ENCODE peak calls at places on chromosomes 4 and X, in four cellular contexts. W, C, F and I are unnamed samples. For H3K4me1, the result is how much of the 10 kb centered on the place peaks cover.

GRCh38 chrX:127302841-127303240 is 483.3 kb downstream of the PRR32 start:
- DNase-seq in C (no peak), F (no peak), W (no peak), I (no peak)

GRCh38 chrX:47497274-47497673 is 14.3 kb upstream of the ZNF41 start:
- DNase-seq in F (no peak), C (peak), W (no peak), I (no peak)

GRCh38 chr4:71222661-71223060 is 116.2 kb upstream of the SLC4A4 start:
- DNase-seq in W (no peak), F (no peak), C (no peak), I (no peak)

GRCh38 chr4:3375688-3376087 is 66.1 kb upstream of the HGFAC start:
- DNase-seq in W (no peak), C (no peak), F (no peak), I (no peak)

GRCh38 chr4:159946983-159947645 is 844.2 kb downstream of the RAPGEF2 start:
- DNase-seq in F (no peak), W (no peak), C (peak), I (no peak)

GRCh38 chr4:68865178-68865638 is 49.4 kb downstream of the UGT2B10 start:
- DNase-seq in F (no peak), C (no peak), W (no peak), I (no peak)

GRCh38 chr4:30867427-30867826 is 147.3 kb downstream of the PCDH7 start:
- DNase-seq in C (no peak), W (no peak), F (no peak), I (peak)

GRCh38 chr4:147029296-147029695 is 83.6 kb upstream of the TTC29 start:
- DNase-seq in F (no peak), W (no peak), C (no peak), I (no peak)

GRCh38 chr4:12636191-12636590 is 847.9 kb downstream of the RAB28 start:
- DNase-seq in C (no peak), W (no peak), F (no peak), I (no peak)

GRCh38 chrX:135484636-135485289 is 35.7 kb upstream of the INTS6L start:
- DNase-seq in W (no peak), C (peak), F (no peak), I (no peak)

GRCh38 chrX:119062750-119063374 is 9.9 kb upstream of the CT47C1 start:
- DNase-seq in F (no peak), C (no peak), W (no peak), I (no peak)

GRCh38 chr4:127641524-127641923 is 8.8 kb downstream of the INTU start:
- DNase-seq in W (no peak), F (no peak), C (no peak), I (no peak)

GRCh38 chr4:179417357-179417756 is 1975.1 kb upstream of the AGA start:
- DNase-seq in C (no peak), F (no peak), W (no peak), I (no peak)

GRCh38 chr4:26028793-26029511 is 114.9 kb downstream of the SMIM20 start:
- DNase-seq in W (peak), F (peak), C (peak), I (no peak)

GRCh38 chr4:94698187-94698586 is 59.6 kb upstream of the BMPR1B start:
- DNase-seq in F (no peak), W (no peak), C (no peak), I (no peak)

GRCh38 chr4:24801136-24801855 is 5.9 kb downstream of the SOD3 start:
- DNase-seq in C (no peak), W (no peak), F (no peak), I (no peak)

GRCh38 chr4:115126487-115126886 is 13.1 kb upstream of the NDST4 start:
- DNase-seq in C (no peak), W (no peak), F (no peak), I (no peak)

GRCh38 chrX:22202251-22202650 is 70.5 kb upstream of the CBLL2 start:
- DNase-seq in F (no peak), C (no peak), W (no peak), I (no peak)

DNA sequence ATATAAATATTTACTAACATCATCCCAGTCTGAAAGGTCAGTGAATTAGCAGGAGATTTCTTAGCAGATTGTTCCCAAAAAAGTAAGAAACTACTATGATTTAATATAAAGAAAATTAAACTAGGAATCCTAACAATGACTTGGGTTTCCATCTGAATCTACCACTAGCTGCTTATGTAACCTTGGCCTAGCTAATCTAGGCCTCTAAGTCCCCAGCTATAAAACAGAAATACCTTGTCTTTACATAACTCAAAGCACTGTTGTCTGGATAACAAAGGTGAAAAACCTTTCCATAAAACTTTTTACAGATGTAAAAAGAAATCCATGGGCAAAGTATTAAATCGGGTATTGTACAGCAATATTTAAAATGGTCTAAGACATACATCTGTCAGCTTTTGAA is 3.0 kb downstream of the FBXL5 start:
- DNase-seq in W (no peak), C (no peak), F (no peak), I (no peak)
- H3K4me1 ChIP-seq in W (half or more), C (half or more), F (half or more), I (under half)

GRCh38 chrX:153930011-153930910 is 4.2 kb upstream of the ARHGAP4 start:
- DNase-seq in F (peak), W (no peak), C (no peak), I (no peak)

GRCh38 chrX:153927936-153928760 is 2.1 kb upstream of the ARHGAP4 start:
- DNase-seq in C (peak), F (peak), W (peak), I (peak)

GRCh38 chrX:153929576-153929975 is 3.5 kb upstream of the ARHGAP4 start:
- DNase-seq in W (no peak), F (peak), C (no peak), I (no peak)

GRCh38 chrX:153927686-153927935 is 1.5 kb upstream of the ARHGAP4 start:
- DNase-seq in W (no peak), F (no peak), C (peak), I (no peak)

DNA sequence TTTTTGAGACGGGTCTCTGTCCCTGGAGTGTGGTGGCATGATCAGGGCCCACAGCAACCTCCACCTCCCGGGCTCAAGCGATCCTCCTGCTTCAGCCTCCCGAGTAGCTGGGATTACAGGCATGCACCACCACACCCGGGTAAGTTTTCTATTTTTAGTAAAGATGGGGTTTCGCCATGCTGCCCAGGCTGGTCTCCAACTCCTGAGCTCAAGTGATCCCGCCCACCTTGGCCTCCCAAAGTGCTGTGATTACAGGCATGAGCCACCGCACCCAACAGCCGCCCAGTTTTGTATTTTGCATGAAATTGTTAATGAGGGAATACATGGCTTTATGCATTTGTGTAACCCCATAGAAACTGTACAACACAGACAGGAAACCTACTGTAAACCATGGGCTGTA is 2.8 kb upstream of the ARHGAP4 start:
- DNase-seq in C (no peak), F (peak), W (peak), I (no peak)
- H3K4me1 ChIP-seq in C (half or more), F (half or more), W (under half), I (under half)

GRCh38 chr4:158778712-158779111 is 9.9 kb downstream of the FNIP2 start:
- DNase-seq in C (no peak), W (peak), F (no peak), I (no peak)
- H3K4me1 ChIP-seq in C (under half), W (under half), F (under half), I (under half)

GRCh38 chr4:52941450-52941849 is 79.3 kb downstream of the RASL11B start:
- DNase-seq in W (no peak), C (no peak), F (no peak), I (no peak)

GRCh38 chr4:52942936-52943335 is 80.8 kb downstream of the RASL11B start:
- DNase-seq in C (no peak), W (no peak), F (no peak), I (no peak)

GRCh38 chr4:52945982-52946381 is 83.9 kb downstream of the RASL11B start:
- DNase-seq in F (no peak), W (no peak), C (no peak), I (no peak)

GRCh38 chr4:52945499-52945898 is 83.4 kb downstream of the RASL11B start:
- DNase-seq in F (no peak), C (no peak), W (no peak), I (no peak)

DNA sequence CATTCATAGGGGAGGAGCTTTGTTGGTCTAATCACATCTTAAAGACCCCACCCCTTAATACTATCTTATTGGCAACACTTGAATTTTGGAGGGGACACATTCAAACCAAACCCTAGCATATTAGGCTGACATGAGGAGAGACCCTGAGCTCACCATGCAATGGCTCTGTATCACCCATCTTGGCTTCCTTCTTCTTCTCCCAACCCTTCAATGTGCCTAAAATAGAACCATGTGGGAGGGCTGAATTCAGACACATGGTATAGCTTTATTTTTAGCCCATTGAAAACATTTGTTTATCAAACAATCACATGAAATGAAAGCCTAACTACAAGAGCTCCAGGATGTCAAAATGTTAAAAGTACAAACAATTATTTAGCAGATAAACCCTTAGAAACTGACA is 81.5 kb downstream of the RASL11B start:
- DNase-seq in C (no peak), W (no peak), F (no peak), I (no peak)
- H3K4me1 ChIP-seq in C (under half), W (under half), F (under half), I (under half)

GRCh38 chrX:19863237-19864223 is 23.9 kb downstream of the SH3KBP1 start:
- DNase-seq in W (no peak), F (no peak), C (no peak), I (no peak)

GRCh38 chrX:19857131-19857530 is 30.3 kb downstream of the SH3KBP1 start:
- DNase-seq in F (no peak), C (peak), W (no peak), I (no peak)

GRCh38 chrX:19862634-19863236 is 24.7 kb downstream of the SH3KBP1 start:
- DNase-seq in F (no peak), C (no peak), W (no peak), I (no peak)

GRCh38 chrX:19864736-19865135 is 22.7 kb downstream of the SH3KBP1 start:
- DNase-seq in C (no peak), F (no peak), W (no peak), I (no peak)

DNA sequence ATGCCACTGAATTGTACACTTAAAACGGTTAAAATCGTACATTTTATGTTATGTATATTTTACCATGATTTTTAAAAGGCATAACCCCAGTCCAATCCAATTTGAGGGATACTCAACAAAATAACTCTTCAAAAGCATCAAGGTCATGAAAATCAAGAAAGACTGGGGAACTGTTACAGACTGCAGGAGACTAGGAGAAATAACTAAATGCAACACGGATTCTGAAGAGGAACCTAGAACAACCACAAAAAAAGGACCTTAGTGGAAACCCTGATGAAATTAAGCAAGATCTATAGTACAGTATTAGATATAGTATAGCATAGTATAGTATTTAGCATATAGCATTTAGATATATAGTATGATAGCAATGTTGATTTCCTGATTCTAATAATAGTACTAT is 26.8 kb downstream of the SH3KBP1 start:
- DNase-seq in F (no peak), C (no peak), W (no peak), I (no peak)
- H3K4me1 ChIP-seq in F (under half), C (under half), W (under half), I (under half)

GRCh38 chrX:132353430-132353829 is 134.2 kb upstream of the RAP2C start:
- DNase-seq in F (no peak), W (no peak), C (no peak), I (no peak)
- H3K4me1 ChIP-seq in F (under half), W (under half), C (under half), I (under half)

GRCh38 chr4:87370071-87370470 is 20.9 kb downstream of the HSD17B11 start:
- DNase-seq in C (no peak), F (no peak), W (no peak), I (no peak)
- H3K4me1 ChIP-seq in C (under half), F (under half), W (under half), I (under half)

DNA sequence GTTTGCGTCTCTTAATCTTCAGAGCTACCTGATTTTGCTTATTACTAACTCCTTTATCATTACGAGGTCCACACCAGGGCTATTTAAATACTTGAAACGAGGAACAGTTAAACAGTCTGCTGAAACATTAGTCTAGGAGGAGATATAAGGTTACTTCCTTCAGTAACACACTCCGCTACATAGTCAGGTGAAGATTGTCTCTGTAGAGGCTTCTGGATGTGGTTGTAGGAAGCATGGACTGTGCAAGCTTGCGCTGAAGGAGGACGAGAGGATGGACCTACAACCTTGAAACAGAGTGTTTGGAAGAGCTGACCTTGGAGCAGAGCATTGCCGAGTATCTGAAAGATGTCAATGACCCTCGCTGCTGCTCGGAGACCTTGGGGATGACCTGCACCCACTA is at the start of gene CLRN2:
- DNase-seq in C (no peak), W (no peak), F (no peak), I (no peak)
- H3K4me1 ChIP-seq in C (under half), W (under half), F (under half), I (under half)

DNA sequence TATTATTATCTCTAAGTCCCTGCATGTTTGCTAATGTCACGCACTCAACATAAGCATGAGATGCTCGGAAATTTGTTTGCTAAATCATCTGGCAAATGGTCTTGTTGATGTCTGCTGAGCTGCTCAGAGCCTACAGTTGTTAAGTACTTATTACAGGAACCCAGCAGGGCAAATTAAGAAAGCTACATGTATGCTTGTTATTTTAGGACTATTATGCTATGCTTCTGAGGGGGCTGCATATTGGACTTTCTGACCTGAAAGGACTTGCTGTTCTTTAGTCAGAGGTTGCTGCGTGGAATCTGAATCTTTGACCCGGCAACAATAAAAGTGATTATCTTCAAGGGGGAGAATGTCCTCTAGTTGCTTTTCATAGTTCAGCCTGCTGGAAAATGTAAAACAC is 36.3 kb upstream of the TENM3 start:
- DNase-seq in C (no peak), W (no peak), F (no peak), I (no peak)
- H3K4me1 ChIP-seq in C (under half), W (under half), F (under half), I (under half)

GRCh38 chr4:1762264-1763010 is 30.7 kb upstream of the FGFR3 start:
- DNase-seq in F (no peak), W (no peak), C (no peak), I (no peak)

GRCh38 chr4:1763550-1764080 is 29.5 kb upstream of the FGFR3 start:
- DNase-seq in F (no peak), C (no peak), W (no peak), I (no peak)

GRCh38 chr4:1761130-1761688 is 31.9 kb upstream of the FGFR3 start:
- DNase-seq in F (no peak), W (no peak), C (no peak), I (no peak)

GRCh38 chr4:1764670-1765069 is 28.4 kb upstream of the FGFR3 start:
- DNase-seq in W (no peak), F (no peak), C (no peak), I (no peak)

DNA sequence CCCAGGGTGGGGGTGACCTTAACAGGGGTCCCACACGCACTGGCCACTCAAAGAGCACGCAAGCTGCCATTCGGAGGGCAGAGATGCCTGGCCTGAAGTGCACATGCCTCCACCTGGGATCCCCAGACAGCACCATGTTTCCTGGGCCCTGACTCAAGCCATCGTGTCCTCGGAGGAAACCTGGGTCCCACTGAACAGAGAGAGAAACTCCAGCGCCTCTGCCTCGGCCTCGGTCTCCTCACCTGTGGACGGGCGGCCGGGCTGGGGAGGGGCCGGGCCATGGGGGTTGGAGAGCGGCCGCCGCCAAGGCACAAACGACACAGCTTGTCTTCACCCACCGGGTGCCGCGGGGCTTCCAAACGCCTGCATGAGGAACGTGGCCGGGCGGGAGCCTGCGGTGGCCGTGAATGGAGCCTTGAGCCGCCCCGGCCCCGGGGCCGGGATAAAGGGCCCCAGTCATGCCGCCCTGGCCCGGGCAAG is 30.0 kb upstream of the FGFR3 start:
- DNase-seq in C (no peak), W (no peak), F (no peak), I (no peak)
- H3K4me1 ChIP-seq in C (under half), W (under half), F (under half), I (under half)